ENCODE peak calls at places on chromosome 7, in nine cellular contexts. E, L, Z, D, J, C, T, F and H are unnamed samples.

GRCh38 chr7:116571037-116571436 is 46.2 kb downstream of the CAV1 start:
- DNase-seq in E (peak), L (no peak), Z (no peak), D (peak), J (no peak), C (no peak), T (no peak), F (no peak), H (peak)

GRCh38 chr7:20030915-20031362 is 186.2 kb downstream of the MACC1 start:
- DNase-seq in E (peak), L (peak), Z (no peak), D (peak), J (no peak), C (no peak), T (no peak), F (no peak), H (no peak)

GRCh38 chr7:1856966-1857441 is 186.9 kb downstream of the ELFN1 start:
- DNase-seq in E (no peak), L (no peak), Z (no peak), D (no peak), J (no peak), C (no peak), T (no peak), F (no peak), H (no peak)

GRCh38 chr7:150931199-150931869 is 46.8 kb downstream of the KCNH2 start:
- DNase-seq in E (no peak), L (no peak), Z (no peak), D (no peak), J (no peak), C (no peak), T (no peak), F (no peak), H (no peak)

GRCh38 chr7:132546366-132547145 is 29.7 kb downstream of the PLXNA4 start:
- DNase-seq in E (no peak), L (no peak), Z (no peak), D (no peak), J (no peak), C (no peak), T (no peak), F (no peak), H (no peak)

GRCh38 chr7:25028370-25028971 is 48.5 kb upstream of the OSBPL3 start:
- DNase-seq in E (peak), L (peak), Z (peak), D (peak), J (no peak), C (no peak), T (no peak), F (no peak), H (no peak)

GRCh38 chr7:123548406-123548805 is 9.2 kb downstream of the NDUFA5 start:
- DNase-seq in E (no peak), L (no peak), Z (no peak), D (no peak), J (no peak), C (no peak), T (no peak), F (no peak), H (no peak)

GRCh38 chr7:24851791-24852190 is 94.5 kb upstream of the GSDME start:
- DNase-seq in E (peak), L (no peak), Z (no peak), D (peak), J (no peak), C (no peak), T (no peak), F (no peak), H (no peak)